ENCODE peak calls at places on chromosomes 13 and 19, in eight cellular contexts. One of them, this sample, is unnamed.

GRCh38 chr19:7515471-7516226 is at the start of gene ZNF358:
- DNase-seq in stomach: peak
- DNase-seq in fibroblast of mammary gland: peak
- DNase-seq in esophagus squamous epithelium: no peak
- DNase-seq in mesothelial cell of epicardium: peak
- DNase-seq in CD4-positive, alpha-beta T cell: no peak
- DNase-seq in pancreas: peak
- DNase-seq in H9: peak
- DNase-seq in this sample: no peak

GRCh38 chr19:29326849-29327840 is 114.2 kb upstream of the UQCRFS1 start:
- DNase-seq in mesothelial cell of epicardium: no peak
- DNase-seq in pancreas: no peak
- DNase-seq in esophagus squamous epithelium: no peak
- DNase-seq in CD4-positive, alpha-beta T cell: no peak
- DNase-seq in fibroblast of mammary gland: no peak
- DNase-seq in stomach: no peak
- DNase-seq in H9: no peak
- DNase-seq in this sample: no peak

GRCh38 chr13:25372275-25373081 is 704 bp downstream of the ATP8A2 start:
- DNase-seq in esophagus squamous epithelium: no peak
- DNase-seq in stomach: no peak
- DNase-seq in fibroblast of mammary gland: no peak
- DNase-seq in pancreas: no peak
- DNase-seq in mesothelial cell of epicardium: peak
- DNase-seq in H9: peak
- DNase-seq in CD4-positive, alpha-beta T cell: no peak
- DNase-seq in this sample: no peak

GRCh38 chr13:48265217-48265815 is 32.3 kb downstream of the ITM2B start:
- DNase-seq in esophagus squamous epithelium: no peak
- DNase-seq in stomach: no peak
- DNase-seq in fibroblast of mammary gland: no peak
- DNase-seq in H9: no peak
- DNase-seq in CD4-positive, alpha-beta T cell: no peak
- DNase-seq in mesothelial cell of epicardium: no peak
- DNase-seq in pancreas: no peak
- DNase-seq in this sample: no peak

GRCh38 chr13:29465741-29466293 is 129.7 kb downstream of the SLC7A1 start:
- DNase-seq in pancreas: peak
- DNase-seq in CD4-positive, alpha-beta T cell: no peak
- DNase-seq in esophagus squamous epithelium: no peak
- DNase-seq in stomach: peak
- DNase-seq in mesothelial cell of epicardium: peak
- DNase-seq in H9: no peak
- DNase-seq in fibroblast of mammary gland: peak
- DNase-seq in this sample: peak

GRCh38 chr13:56706485-56706884 is 434.2 kb upstream of the PRR20A start:
- DNase-seq in mesothelial cell of epicardium: no peak
- DNase-seq in stomach: no peak
- DNase-seq in CD4-positive, alpha-beta T cell: no peak
- DNase-seq in H9: no peak
- DNase-seq in pancreas: no peak
- DNase-seq in esophagus squamous epithelium: no peak
- DNase-seq in fibroblast of mammary gland: no peak
- DNase-seq in this sample: no peak

GRCh38 chr13:50197705-50198104 is 182.5 kb downstream of the KCNRG start:
- DNase-seq in fibroblast of mammary gland: peak
- DNase-seq in pancreas: no peak
- DNase-seq in stomach: no peak
- DNase-seq in CD4-positive, alpha-beta T cell: no peak
- DNase-seq in esophagus squamous epithelium: no peak
- DNase-seq in H9: no peak
- DNase-seq in mesothelial cell of epicardium: no peak
- DNase-seq in this sample: no peak

GRCh38 chr19:39132344-39132969 is 6.9 kb downstream of the PAK4 start:
- DNase-seq in esophagus squamous epithelium: no peak
- DNase-seq in CD4-positive, alpha-beta T cell: no peak
- DNase-seq in H9: no peak
- DNase-seq in pancreas: no peak
- DNase-seq in mesothelial cell of epicardium: no peak
- DNase-seq in stomach: no peak
- DNase-seq in fibroblast of mammary gland: no peak
- DNase-seq in this sample: no peak

GRCh38 chr13:41306271-41307150 is 4.6 kb upstream of the NAA16 start:
- DNase-seq in CD4-positive, alpha-beta T cell: no peak
- DNase-seq in pancreas: no peak
- DNase-seq in stomach: no peak
- DNase-seq in fibroblast of mammary gland: no peak
- DNase-seq in esophagus squamous epithelium: no peak
- DNase-seq in mesothelial cell of epicardium: no peak
- DNase-seq in H9: no peak
- DNase-seq in this sample: no peak

GRCh38 chr19:18961767-18962423 is 20.9 kb upstream of the HOMER3 start:
- DNase-seq in fibroblast of mammary gland: no peak
- DNase-seq in esophagus squamous epithelium: no peak
- DNase-seq in CD4-positive, alpha-beta T cell: peak
- DNase-seq in H9: peak
- DNase-seq in pancreas: no peak
- DNase-seq in mesothelial cell of epicardium: no peak
- DNase-seq in stomach: no peak
- DNase-seq in this sample: no peak

GRCh38 chr13:103289661-103290060 is 223.4 kb upstream of the SLC10A2 start:
- DNase-seq in CD4-positive, alpha-beta T cell: no peak
- DNase-seq in pancreas: no peak
- DNase-seq in stomach: no peak
- DNase-seq in fibroblast of mammary gland: no peak
- DNase-seq in esophagus squamous epithelium: no peak
- DNase-seq in H9: no peak
- DNase-seq in mesothelial cell of epicardium: no peak
- DNase-seq in this sample: no peak

GRCh38 chr19:40530091-40530901 is 46.4 kb upstream of the SHKBP1 start:
- DNase-seq in stomach: no peak
- DNase-seq in H9: peak
- DNase-seq in fibroblast of mammary gland: no peak
- DNase-seq in esophagus squamous epithelium: no peak
- DNase-seq in pancreas: peak
- DNase-seq in mesothelial cell of epicardium: peak
- DNase-seq in CD4-positive, alpha-beta T cell: peak
- DNase-seq in this sample: no peak
- TF ChIP-seq CTCF in stomach: no peak
- TF ChIP-seq CTCF in H9: peak
- TF ChIP-seq CTCF in fibroblast of mammary gland: no peak
- TF ChIP-seq CTCF in esophagus squamous epithelium: peak
- TF ChIP-seq CTCF in pancreas: no peak
- TF ChIP-seq CTCF in mesothelial cell of epicardium: no peak
- TF ChIP-seq CTCF in CD4-positive, alpha-beta T cell: no peak
- TF ChIP-seq CTCF in this sample: peak

DNA sequence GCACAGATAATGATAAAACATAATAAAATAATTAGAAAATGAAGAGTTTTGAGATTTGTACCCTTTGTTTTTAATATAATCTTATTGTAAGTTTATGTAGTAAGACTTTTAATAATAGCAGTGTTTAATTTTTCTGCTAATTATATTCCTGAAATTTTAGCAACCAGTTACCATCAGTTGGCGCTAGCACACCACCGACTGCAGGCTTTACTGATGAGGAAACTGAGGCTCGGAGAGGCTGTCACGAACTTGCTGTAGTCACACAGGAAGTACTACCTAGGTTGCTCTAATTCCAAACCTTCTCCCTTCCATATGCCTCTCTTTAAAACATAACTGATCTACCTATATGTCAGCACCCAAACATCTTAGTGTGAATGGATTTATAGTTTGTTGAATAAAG is 1.0 kb upstream of the RFXAP start:
- DNase-seq in CD4-positive, alpha-beta T cell: no peak
- DNase-seq in mesothelial cell of epicardium: no peak
- DNase-seq in pancreas: no peak
- DNase-seq in stomach: no peak
- DNase-seq in esophagus squamous epithelium: no peak
- DNase-seq in fibroblast of mammary gland: no peak
- DNase-seq in H9: no peak
- DNase-seq in this sample: no peak
- TF ChIP-seq CTCF in CD4-positive, alpha-beta T cell: no peak
- TF ChIP-seq CTCF in mesothelial cell of epicardium: no peak
- TF ChIP-seq CTCF in pancreas: no peak
- TF ChIP-seq CTCF in stomach: no peak
- TF ChIP-seq CTCF in esophagus squamous epithelium: no peak
- TF ChIP-seq CTCF in fibroblast of mammary gland: no peak
- TF ChIP-seq CTCF in H9: no peak
- TF ChIP-seq CTCF in this sample: no peak

GRCh38 chr19:5478925-5479588 is 23.8 kb downstream of the ZNRF4 start:
- DNase-seq in CD4-positive, alpha-beta T cell: no peak
- DNase-seq in pancreas: no peak
- DNase-seq in stomach: no peak
- DNase-seq in mesothelial cell of epicardium: no peak
- DNase-seq in H9: no peak
- DNase-seq in esophagus squamous epithelium: no peak
- DNase-seq in fibroblast of mammary gland: no peak
- DNase-seq in this sample: no peak

GRCh38 chr19:5484398-5485285 is 29.4 kb downstream of the ZNRF4 start:
- DNase-seq in stomach: peak
- DNase-seq in pancreas: peak
- DNase-seq in CD4-positive, alpha-beta T cell: no peak
- DNase-seq in H9: no peak
- DNase-seq in esophagus squamous epithelium: no peak
- DNase-seq in fibroblast of mammary gland: no peak
- DNase-seq in mesothelial cell of epicardium: peak
- DNase-seq in this sample: no peak

GRCh38 chr19:5479958-5480357 is 24.7 kb downstream of the ZNRF4 start:
- DNase-seq in mesothelial cell of epicardium: no peak
- DNase-seq in pancreas: no peak
- DNase-seq in H9: no peak
- DNase-seq in CD4-positive, alpha-beta T cell: no peak
- DNase-seq in stomach: no peak
- DNase-seq in fibroblast of mammary gland: no peak
- DNase-seq in esophagus squamous epithelium: no peak
- DNase-seq in this sample: no peak

GRCh38 chr19:5480427-5480836 is 25.2 kb downstream of the ZNRF4 start:
- DNase-seq in esophagus squamous epithelium: no peak
- DNase-seq in fibroblast of mammary gland: peak
- DNase-seq in mesothelial cell of epicardium: no peak
- DNase-seq in pancreas: no peak
- DNase-seq in CD4-positive, alpha-beta T cell: peak
- DNase-seq in H9: peak
- DNase-seq in stomach: peak
- DNase-seq in this sample: no peak

GRCh38 chr19:5481957-5482356 is 26.7 kb downstream of the ZNRF4 start:
- DNase-seq in stomach: no peak
- DNase-seq in H9: no peak
- DNase-seq in fibroblast of mammary gland: no peak
- DNase-seq in mesothelial cell of epicardium: no peak
- DNase-seq in esophagus squamous epithelium: no peak
- DNase-seq in pancreas: no peak
- DNase-seq in CD4-positive, alpha-beta T cell: no peak
- DNase-seq in this sample: no peak
- TF ChIP-seq CTCF in stomach: no peak
- TF ChIP-seq CTCF in H9: no peak
- TF ChIP-seq CTCF in fibroblast of mammary gland: no peak
- TF ChIP-seq CTCF in mesothelial cell of epicardium: no peak
- TF ChIP-seq CTCF in esophagus squamous epithelium: no peak
- TF ChIP-seq CTCF in pancreas: no peak
- TF ChIP-seq CTCF in CD4-positive, alpha-beta T cell: no peak
- TF ChIP-seq CTCF in this sample: no peak

DNA sequence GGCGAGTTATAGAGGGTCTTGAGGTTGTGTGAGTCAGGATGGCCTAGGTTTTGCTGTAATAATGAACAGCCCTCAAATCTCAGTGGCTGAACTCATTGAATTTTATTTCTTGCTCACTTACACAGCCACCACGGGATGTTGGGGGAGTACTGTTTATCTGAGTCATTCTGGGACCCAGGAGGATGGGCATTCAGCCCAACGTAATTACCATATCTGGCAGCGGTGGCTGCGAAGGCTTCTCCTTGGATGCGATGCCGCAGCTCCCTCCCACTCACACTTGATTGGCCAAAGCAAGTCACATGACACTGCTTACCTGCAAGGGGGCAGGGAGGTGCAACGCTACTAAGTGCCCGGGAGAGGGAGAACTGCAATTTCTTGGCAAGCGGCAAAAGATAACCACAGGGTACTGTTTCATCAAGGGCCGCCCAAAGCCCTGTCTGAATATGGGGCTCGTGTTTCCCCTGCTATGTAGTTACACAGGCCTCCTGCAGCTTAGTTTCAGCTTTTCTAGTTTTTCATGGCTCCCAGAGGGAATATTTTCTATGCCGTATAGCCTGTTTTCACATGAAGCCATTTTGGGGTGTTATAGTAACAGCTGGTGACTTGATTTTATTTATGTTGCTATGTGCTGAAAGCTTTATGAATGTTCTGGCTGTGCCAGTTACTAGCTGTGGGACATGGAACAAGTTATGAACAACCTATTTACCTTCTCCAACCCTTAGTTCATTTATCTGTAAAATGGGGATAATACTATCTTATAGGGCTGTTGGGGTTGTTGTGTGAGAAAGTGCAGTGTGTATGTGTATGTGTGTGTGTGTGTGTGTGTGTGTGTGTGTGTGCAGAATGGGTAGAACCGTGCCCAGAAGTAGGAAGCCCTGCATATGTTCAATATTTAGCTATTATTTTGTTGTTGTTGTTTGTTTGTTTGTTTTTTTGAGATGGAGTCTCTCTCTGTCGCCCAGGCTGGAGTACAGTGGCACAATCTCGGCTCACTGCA is 20.1 kb downstream of the ZSWIM9 start:
- DNase-seq in CD4-positive, alpha-beta T cell: peak
- DNase-seq in stomach: peak
- DNase-seq in pancreas: no peak
- DNase-seq in esophagus squamous epithelium: no peak
- DNase-seq in fibroblast of mammary gland: peak
- DNase-seq in H9: peak
- DNase-seq in mesothelial cell of epicardium: peak
- DNase-seq in this sample: no peak
- TF ChIP-seq CTCF in CD4-positive, alpha-beta T cell: no peak
- TF ChIP-seq CTCF in stomach: no peak
- TF ChIP-seq CTCF in pancreas: no peak
- TF ChIP-seq CTCF in esophagus squamous epithelium: peak
- TF ChIP-seq CTCF in fibroblast of mammary gland: no peak
- TF ChIP-seq CTCF in H9: peak
- TF ChIP-seq CTCF in mesothelial cell of epicardium: peak
- TF ChIP-seq CTCF in this sample: no peak

DNA sequence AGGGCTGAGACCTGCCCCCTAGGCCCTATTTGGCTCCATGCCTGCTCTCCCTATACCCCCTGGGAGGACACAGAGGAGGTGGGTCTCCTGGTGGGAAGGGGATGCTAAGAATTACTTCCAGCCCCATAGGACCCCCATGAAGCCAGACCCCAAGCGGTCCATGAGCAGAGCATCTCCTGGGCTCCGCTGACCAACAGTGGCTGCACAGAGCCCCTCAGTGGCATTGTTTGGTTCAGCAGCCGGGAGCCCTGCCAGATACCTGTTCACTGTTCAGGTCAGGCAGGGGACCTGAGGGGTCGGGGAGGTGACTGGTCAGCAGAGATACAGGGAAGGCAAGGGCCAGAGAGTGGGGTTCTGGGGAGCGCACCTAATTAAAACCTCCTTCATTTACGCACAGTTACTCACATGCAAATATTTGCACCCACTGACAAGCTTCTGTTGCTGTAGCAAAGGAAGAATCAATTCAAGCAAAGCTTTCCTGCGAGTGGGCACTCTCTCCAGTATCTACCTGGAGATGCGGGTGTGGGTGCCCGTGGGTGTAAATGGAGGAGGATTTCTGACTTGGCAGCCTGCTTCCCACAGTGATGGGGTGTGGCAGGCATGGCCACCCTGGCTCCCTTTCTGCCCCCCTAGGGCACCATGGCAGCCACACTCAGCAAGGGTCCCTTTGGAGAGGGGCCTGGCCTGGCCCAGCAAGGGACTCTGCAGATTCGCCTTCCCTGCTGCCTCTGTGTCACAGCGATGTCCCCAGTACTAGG is 83.5 kb downstream of the CHST8 start:
- DNase-seq in pancreas: peak
- DNase-seq in esophagus squamous epithelium: no peak
- DNase-seq in mesothelial cell of epicardium: no peak
- DNase-seq in H9: no peak
- DNase-seq in fibroblast of mammary gland: no peak
- DNase-seq in stomach: no peak
- DNase-seq in CD4-positive, alpha-beta T cell: no peak
- DNase-seq in this sample: no peak
- TF ChIP-seq CTCF in pancreas: no peak
- TF ChIP-seq CTCF in esophagus squamous epithelium: no peak
- TF ChIP-seq CTCF in mesothelial cell of epicardium: no peak
- TF ChIP-seq CTCF in H9: peak
- TF ChIP-seq CTCF in fibroblast of mammary gland: no peak
- TF ChIP-seq CTCF in stomach: no peak
- TF ChIP-seq CTCF in CD4-positive, alpha-beta T cell: no peak
- TF ChIP-seq CTCF in this sample: peak

This sample was measured in LNCaP clone FGC.